ENCODE peak calls at places on chromosomes 5 and 9, in five cellular contexts. V is GM12878, Y is K562, D is HepG2, G is H1. I is an unnamed sample.

GRCh38 chr5:103425686-103426454 is 136.7 kb downstream of the NUDT12 start:
- DNase-seq in Y (no peak), D (no peak), V (no peak), G (no peak), I (no peak)

GRCh38 chr5:150573867-150574817 is 66.2 kb downstream of the NDST1 start:
- DNase-seq in G (no peak), V (no peak), Y (peak; percentile 20), D (peak; percentile 25), I (peak; percentile 59)

GRCh38 chr5:75335952-75336624 is 932 bp upstream of the HMGCR start:
- DNase-seq in V (peak; percentile 32), D (peak; percentile 81), Y (peak; percentile 64), G (no peak), I (peak; percentile 73)

GRCh38 chr9:7088598-7088997 is 330.8 kb downstream of the KDM4C start:
- DNase-seq in G (no peak), V (no peak), D (no peak), Y (no peak), I (no peak)

GRCh38 chr5:143401846-143402463 is 1.5 kb downstream of the NR3C1 start:
- DNase-seq in V (no peak), G (no peak), Y (peak; percentile 5), D (peak; percentile 13), I (no peak)

GRCh38 chr9:72633966-72634365 is 112.6 kb downstream of the TMC1 start:
- DNase-seq in V (no peak), D (no peak), G (no peak), Y (no peak), I (no peak)

GRCh38 chr5:74648835-74649286 is 8.3 kb upstream of the ENC1 start:
- DNase-seq in V (no peak), Y (peak; percentile 70), G (no peak), D (peak; percentile 62), I (peak; percentile 69)

GRCh38 chr9:117247271-117247670 is 167.6 kb downstream of the ASTN2 start:
- DNase-seq in D (peak; percentile 2), G (no peak), V (no peak), Y (no peak), I (peak; percentile 38)

GRCh38 chr9:19938990-19939736 is 150.3 kb upstream of the SLC24A2 start:
- DNase-seq in V (no peak), D (no peak), Y (no peak), G (no peak), I (no peak)

GRCh38 chr9:132694144-132694543 is 23.9 kb downstream of the GTF3C4 start:
- DNase-seq in D (no peak), Y (peak; percentile 27), G (no peak), V (no peak), I (no peak)

GRCh38 chr9:114285166-114285867 is 37.6 kb upstream of the ORM1 start:
- DNase-seq in V (no peak), Y (peak; percentile 23), D (no peak), G (no peak), I (peak; percentile 57)

GRCh38 chr9:137310190-137311052 is 8.3 kb upstream of the NRARP start:
- DNase-seq in D (no peak), G (no peak), Y (no peak), V (no peak), I (peak; percentile 36)

GRCh38 chr9:6938447-6938846 is 180.7 kb downstream of the KDM4C start:
- DNase-seq in V (no peak), Y (no peak), G (no peak), D (peak; percentile 36), I (no peak)

GRCh38 chr5:180172447-180173197 is 36.4 kb downstream of the RASGEF1C start:
- DNase-seq in G (no peak), D (peak; percentile 73), Y (no peak), V (no peak), I (peak; percentile 82)

GRCh38 chr9:133914483-133915342 is 77.4 kb downstream of the VAV2 start:
- DNase-seq in G (no peak), Y (no peak), V (no peak), D (peak; percentile 80), I (no peak)

GRCh38 chr5:142145106-142145900 is 36.7 kb downstream of the NDFIP1 start:
- DNase-seq in G (no peak), D (peak; percentile 44), Y (peak; percentile 78), V (peak; percentile 11), I (peak; percentile 57)

GRCh38 chr9:4741365-4742031 is 496 bp upstream of the AK3 start:
- DNase-seq in G (no peak), D (peak; percentile 37), V (no peak), Y (peak; percentile 41), I (no peak)

GRCh38 chr5:65623482-65623881 is 651 bp downstream of the TRIM23 start:
- DNase-seq in Y (peak; percentile 23), D (no peak), G (no peak), V (no peak), I (peak; percentile 4)

GRCh38 chr5:93603711-93604118 is 20.7 kb downstream of the NR2F1 start:
- DNase-seq in Y (no peak), D (no peak), V (no peak), G (no peak), I (no peak)

GRCh38 chr5:95393279-95393678 is 2.1 kb downstream of the FAM81B start:
- DNase-seq in Y (no peak), G (no peak), D (no peak), V (no peak), I (no peak)

GRCh38 chr5:93582677-93583524 is at the start of gene NR2F1:
- DNase-seq in Y (peak; percentile 79), D (peak; percentile 99), V (no peak), G (peak; percentile 78), I (peak; percentile 80)

GRCh38 chr5:142151436-142152382 is 43.1 kb downstream of the NDFIP1 start:
- DNase-seq in V (peak; percentile 2), G (no peak), Y (peak; percentile 76), D (peak; percentile 48), I (peak; percentile 61)

GRCh38 chr9:80208662-80209061 is 636.9 kb downstream of the TLE4 start:
- DNase-seq in V (no peak), Y (no peak), G (no peak), D (no peak), I (no peak)

GRCh38 chr5:31404325-31404724 is 127.6 kb downstream of the DROSHA start:
- DNase-seq in V (no peak), G (no peak), D (no peak), Y (no peak), I (no peak)

GRCh38 chr5:143101740-143102386 is 301.6 kb downstream of the NR3C1 start:
- DNase-seq in G (no peak), Y (peak; percentile 32), D (no peak), V (no peak), I (peak; percentile 34)

GRCh38 chr5:116130976-116131375 is 46.2 kb downstream of the COMMD10 start:
- DNase-seq in D (no peak), V (no peak), Y (no peak), G (no peak), I (no peak)

GRCh38 chr5:133460172-133460758 is 152.1 kb downstream of the FSTL4 start:
- DNase-seq in D (no peak), G (peak; percentile 31), V (no peak), Y (peak; percentile 69), I (peak; percentile 55)

GRCh38 chr9:128215491-128216404 is 12.6 kb downstream of the DNM1 start:
- DNase-seq in D (peak; percentile 36), V (no peak), Y (no peak), G (no peak), I (peak; percentile 60)

GRCh38 chr5:42491699-42492098 is 68.5 kb downstream of the GHR start:
- DNase-seq in Y (no peak), V (no peak), G (no peak), D (no peak), I (no peak)

GRCh38 chr5:108905818-108906217 is 158.1 kb downstream of the FER start:
- DNase-seq in G (no peak), D (no peak), Y (no peak), V (no peak), I (no peak)

GRCh38 chr9:127780126-127780885 is 1.8 kb upstream of the SH2D3C start:
- DNase-seq in Y (no peak), D (peak; percentile 25), V (no peak), G (no peak), I (peak; percentile 56)

GRCh38 chr5:164439799-164440198 is 934.4 kb downstream of the MAT2B start:
- DNase-seq in Y (no peak), G (no peak), V (no peak), D (no peak), I (no peak)

GRCh38 chr5:7269591-7270274 is 126.2 kb upstream of the ADCY2 start:
- DNase-seq in Y (no peak), V (no peak), D (no peak), G (no peak), I (no peak)

DNA sequence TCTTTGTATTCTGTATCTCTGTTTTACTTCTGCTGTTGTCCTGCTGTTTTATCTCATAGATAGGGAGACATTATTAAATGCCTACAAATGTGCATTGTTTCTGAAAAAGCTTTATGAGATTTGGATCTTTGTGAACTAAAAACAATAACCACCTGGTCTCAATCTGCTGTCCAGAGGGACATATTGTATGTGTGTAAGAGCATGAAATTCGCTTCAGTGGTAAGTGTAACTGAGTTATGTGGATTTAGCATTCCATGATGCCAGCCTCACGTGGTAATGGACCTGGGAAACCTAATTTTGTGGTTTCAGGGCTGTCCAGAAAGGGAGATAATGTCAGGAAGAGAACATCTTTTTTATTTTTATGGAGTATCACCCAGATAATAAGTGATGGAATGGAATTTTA is 119.3 kb downstream of the GDNF start:
- DNase-seq in D (no peak), Y (no peak), G (no peak), V (no peak), I (peak; percentile 33)
- TF ChIP-seq CHD2 in D (no peak), Y (no peak), G (no peak), V (no peak), I (peak; percentile 81)

DNA sequence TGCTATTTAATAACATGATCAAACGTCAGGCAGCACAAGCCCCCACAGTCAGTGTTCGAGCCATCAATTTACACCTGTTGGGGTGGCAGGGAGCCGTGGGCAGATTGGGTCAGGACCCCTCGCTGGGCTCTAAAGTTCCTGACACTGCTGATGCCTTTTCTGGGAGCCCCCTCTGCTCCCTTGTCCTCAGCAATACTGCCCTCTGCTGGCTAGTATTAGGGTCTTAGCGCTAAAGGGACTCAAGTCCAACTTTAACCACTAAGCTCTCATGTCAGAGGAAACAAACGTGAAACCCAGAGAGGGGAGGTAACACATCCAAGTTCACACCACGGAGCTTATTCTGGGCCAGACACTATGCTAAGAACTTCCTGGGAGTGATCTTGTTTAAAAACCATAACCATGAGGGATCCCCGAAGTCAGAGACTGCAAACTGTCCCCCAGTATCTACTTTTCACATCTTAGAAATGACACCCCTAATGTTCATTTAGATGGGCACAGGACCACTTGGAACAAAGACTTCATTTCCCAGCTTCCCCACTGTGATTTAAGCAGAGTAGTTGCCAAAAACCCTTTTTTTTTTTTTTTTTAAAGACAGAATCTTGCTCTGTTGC is 20.4 kb downstream of the ANKS6 start:
- DNase-seq in D (peak; percentile 67), V (no peak), Y (peak; percentile 81), G (no peak), I (peak; percentile 88)
- TF ChIP-seq TAF1 in D (no peak), V (no peak), Y (no peak), G (no peak), I (no peak)

DNA sequence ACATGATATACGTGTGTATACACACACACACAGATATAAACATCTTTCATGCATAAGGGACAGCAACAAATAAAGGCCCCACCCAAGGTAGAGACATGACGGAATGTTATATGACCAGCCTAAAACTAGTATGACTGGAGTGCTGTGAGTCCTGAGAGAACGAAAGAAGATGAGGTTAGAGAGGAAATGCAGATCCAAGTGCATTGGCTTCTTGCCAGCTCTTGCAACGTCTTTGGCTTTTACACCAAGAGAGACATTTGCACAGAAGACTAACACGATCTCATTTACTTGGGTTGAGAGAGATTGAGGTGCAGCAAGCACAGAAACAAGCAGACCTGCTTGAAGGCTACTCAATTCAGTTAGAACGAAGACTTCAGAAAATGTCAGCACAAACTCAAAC is 23.0 kb downstream of the CDH10 start:
- DNase-seq in V (no peak), D (no peak), G (no peak), Y (no peak), I (no peak)
- TF ChIP-seq CHD2 in V (no peak), D (no peak), G (no peak), Y (no peak), I (no peak)

GRCh38 chr5:10031817-10032216 is 217.9 kb downstream of the ATPSCKMT start:
- DNase-seq in Y (no peak), V (no peak), D (no peak), G (no peak), I (no peak)
- TF ChIP-seq TAF1 in Y (no peak), V (no peak), D (no peak), G (no peak), I (no peak)